ENCODE peak calls at places on chromosomes 1 and 21, in five cellular contexts. H is HCT116, W is stomach, R is GM12892, I is endothelial cell of umbilical vein. B is an unnamed sample.

GRCh38 chr1:89781494-89782126 is 39.2 kb upstream of the LRRC8D start:
- DNase-seq in I (no peak), H (no peak), R (no peak), W (no peak), B (no peak)

GRCh38 chr1:28955930-28956552 is 41.7 kb downstream of the EPB41 start:
- DNase-seq in H (no peak), I (no peak), W (no peak), R (no peak), B (no peak)

GRCh38 chr1:43688594-43689000 is 18.7 kb upstream of the ST3GAL3 start:
- DNase-seq in R (no peak), W (no peak), H (no peak), I (peak), B (no peak)

GRCh38 chr1:221497051-221497450 is 244.8 kb downstream of the DUSP10 start:
- DNase-seq in W (no peak), I (no peak), H (no peak), R (no peak), B (no peak)

GRCh38 chr1:201309420-201309819 is 26.1 kb downstream of the PKP1 start:
- DNase-seq in H (peak), I (peak), R (no peak), W (peak), B (no peak)

GRCh38 chr1:18727956-18728355 is 97.3 kb downstream of the PAX7 start:
- DNase-seq in I (no peak), H (no peak), W (no peak), R (no peak), B (no peak)

GRCh38 chr1:182205378-182206022 is 144.0 kb upstream of the ZNF648 start:
- DNase-seq in W (no peak), I (no peak), R (no peak), H (no peak), B (no peak)

GRCh38 chr1:59292557-59292956 is 4.3 kb upstream of the FGGY start:
- DNase-seq in W (peak), R (no peak), H (no peak), I (peak), B (peak)

GRCh38 chr1:177017453-177017852 is 147.1 kb downstream of the ASTN1 start:
- DNase-seq in W (no peak), R (no peak), I (no peak), H (no peak), B (no peak)

GRCh38 chr1:86507935-86508582 is 38.8 kb upstream of the CLCA4 start:
- DNase-seq in W (no peak), H (peak), I (peak), R (no peak), B (peak)

GRCh38 chr1:65147424-65148177 is 402 bp upstream of the AK4 start:
- DNase-seq in I (peak), R (peak), W (peak), H (no peak), B (peak)

GRCh38 chr1:206693592-206693991 is 8.9 kb downstream of the MAPKAPK2 start:
- DNase-seq in W (no peak), R (no peak), H (no peak), I (no peak), B (no peak)

GRCh38 chr1:8397511-8397910 is 79.6 kb downstream of the SLC45A1 start:
- DNase-seq in I (peak), H (no peak), W (no peak), R (no peak), B (no peak)

GRCh38 chr21:31594726-31595125 is 64.8 kb upstream of the SOD1 start:
- DNase-seq in R (no peak), W (no peak), H (no peak), I (no peak), B (no peak)

GRCh38 chr1:240468616-240469015 is 143.3 kb downstream of the GREM2 start:
- DNase-seq in W (no peak), H (no peak), R (no peak), I (no peak), B (no peak)

GRCh38 chr1:26154750-26155149 is 4.1 kb upstream of the FAM110D start:
- DNase-seq in W (no peak), H (no peak), I (peak), R (no peak), B (no peak)

GRCh38 chr1:66840929-66841328 is 39.9 kb upstream of the INSL5 start:
- DNase-seq in H (no peak), I (no peak), W (no peak), R (no peak), B (no peak)

GRCh38 chr1:35475356-35475755 is 81.8 kb downstream of the KIAA0319L start:
- DNase-seq in H (no peak), R (no peak), W (no peak), I (no peak), B (no peak)

GRCh38 chr21:43922949-43923348 is 57.9 kb downstream of the AGPAT3 start:
- DNase-seq in W (peak), H (no peak), R (no peak), I (no peak), B (peak)

GRCh38 chr1:20318521-20318920 is 27.8 kb downstream of the VWA5B1 start:
- DNase-seq in H (no peak), R (no peak), I (no peak), W (no peak), B (no peak)

GRCh38 chr1:205920861-205921558 is 22.2 kb downstream of the SLC26A9 start:
- DNase-seq in R (no peak), I (no peak), H (no peak), W (peak), B (peak)

GRCh38 chr1:236524892-236525179 is 1.1 kb downstream of the LGALS8 start:
- DNase-seq in W (no peak), H (no peak), R (no peak), I (no peak), B (no peak)

GRCh38 chr1:44652445-44653106 is 21.7 kb downstream of the TMEM53 start:
- DNase-seq in W (peak), I (peak), H (no peak), R (peak), B (no peak)

GRCh38 chr21:35206141-35207125 is 157.3 kb upstream of the RUNX1 start:
- DNase-seq in W (peak), I (peak), H (no peak), R (peak), B (no peak)

GRCh38 chr1:59597420-59598199 is 217.1 kb upstream of the HOOK1 start:
- DNase-seq in I (no peak), R (no peak), W (no peak), H (no peak), B (no peak)

GRCh38 chr1:205472737-205473565 is 17.1 kb upstream of the BLACAT1 start:
- DNase-seq in R (no peak), H (no peak), I (no peak), W (no peak), B (no peak)

DNA sequence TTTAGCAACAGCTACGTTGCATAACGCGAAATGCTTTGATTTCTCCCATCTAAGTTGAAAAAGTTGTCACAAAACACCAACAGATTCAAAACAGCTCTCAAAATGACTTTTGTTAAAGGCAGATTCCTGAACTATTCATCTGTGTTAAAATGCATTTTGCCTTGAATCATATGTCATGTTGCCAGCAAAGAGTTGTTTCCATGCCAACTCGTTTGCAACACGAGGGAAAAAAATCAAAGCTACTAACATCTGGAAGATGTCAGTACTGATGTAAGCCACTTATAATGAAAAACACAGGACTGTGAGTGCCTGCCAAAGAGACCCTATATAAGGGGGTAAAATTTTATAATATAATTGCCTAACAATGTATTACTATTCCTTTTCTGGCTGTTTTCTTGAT is 182.7 kb upstream of the PTBP2 start:
- DNase-seq in I (no peak), W (no peak), H (no peak), R (no peak), B (no peak)
- TF ChIP-seq POLR2AphosphoS5 in I (no peak), W (peak), H (no peak), R (no peak), B (no peak)

DNA sequence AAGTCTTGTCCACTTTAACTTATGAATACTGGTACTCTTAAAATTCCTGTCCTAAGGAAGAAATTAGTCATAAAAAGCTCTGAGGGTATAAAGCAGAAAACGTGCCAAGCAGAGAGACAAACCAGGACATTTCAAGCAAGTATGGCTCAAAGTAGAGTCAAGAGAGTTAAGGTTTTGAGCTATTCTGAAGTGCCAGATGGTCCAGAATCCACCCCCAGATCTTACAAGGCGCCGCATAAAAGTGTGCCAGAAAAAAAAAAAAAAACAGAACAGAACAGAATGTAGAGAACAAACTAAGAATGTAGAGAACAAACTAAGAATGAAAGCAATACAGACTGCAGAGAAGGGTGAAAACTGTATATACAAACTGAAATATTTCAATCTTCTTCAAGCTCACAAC is 12.5 kb downstream of the EPS15 start:
- DNase-seq in H (no peak), R (no peak), W (no peak), I (peak), B (no peak)
- TF ChIP-seq POLR2AphosphoS5 in H (no peak), R (no peak), W (no peak), I (no peak), B (no peak)

DNA sequence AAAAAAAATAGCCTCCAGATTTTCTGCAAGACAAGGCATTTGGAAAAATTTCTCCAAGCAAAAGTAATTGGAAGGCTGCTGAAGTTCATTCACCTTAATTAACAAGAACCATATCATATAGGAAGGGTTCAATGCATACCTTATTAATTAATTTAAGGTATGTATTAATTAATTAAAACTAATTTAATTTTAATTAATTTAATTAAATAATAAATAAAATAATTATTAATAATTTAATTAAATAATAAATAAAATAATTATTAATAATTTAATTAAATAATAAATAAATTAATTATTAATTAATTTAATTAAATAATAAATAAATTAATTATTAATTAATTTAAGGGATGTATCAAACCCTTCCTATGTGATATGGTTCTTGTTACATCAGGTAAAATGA is 7.9 kb downstream of the OR2L13 start:
- DNase-seq in R (no peak), H (no peak), I (no peak), W (no peak), B (no peak)
- TF ChIP-seq POLR2AphosphoS5 in R (no peak), H (no peak), I (no peak), W (no peak), B (no peak)

GRCh38 chr1:54406339-54407181 is at the start of gene SSBP3:
- DNase-seq in R (peak), I (peak), H (peak), W (peak), B (peak)
- TF ChIP-seq POLR2AphosphoS5 in R (peak), I (peak), H (peak), W (peak), B (peak)

DNA sequence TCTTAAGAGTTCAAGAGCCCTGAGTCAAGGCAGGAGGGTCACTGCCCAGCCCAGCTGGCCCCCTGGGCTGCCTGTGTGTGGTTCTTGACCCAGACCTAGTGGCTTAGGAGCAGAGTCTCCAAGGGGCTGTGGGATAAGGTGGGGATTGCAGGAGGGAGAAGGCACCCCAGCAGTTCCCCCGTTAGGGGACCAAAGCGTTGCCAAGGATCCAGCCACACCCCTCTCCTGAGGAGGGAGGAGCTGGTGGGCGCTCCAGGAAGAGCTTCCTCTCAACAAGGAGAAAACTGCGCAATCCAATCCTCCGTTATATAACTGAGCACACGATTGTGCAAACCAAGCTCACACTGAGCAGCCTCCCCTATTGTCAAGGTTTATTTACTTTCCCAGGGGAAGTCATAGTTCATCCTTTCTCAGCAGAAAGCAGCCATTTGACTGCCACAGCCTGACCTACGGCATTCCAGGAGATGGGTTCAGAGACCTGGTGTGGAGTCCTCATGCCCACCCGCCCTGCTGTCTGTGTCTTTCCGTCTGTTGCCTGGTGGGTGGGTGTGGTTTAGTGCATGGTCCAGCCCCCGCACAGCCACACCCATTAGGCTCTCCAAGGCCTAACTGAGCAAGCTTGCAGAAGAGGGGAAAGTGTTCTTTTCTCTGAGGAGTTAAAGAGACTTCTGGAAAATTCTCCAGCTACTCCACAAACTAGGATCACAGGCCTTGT is 3.5 kb downstream of the EPHX1 start:
- DNase-seq in R (no peak), I (peak), H (no peak), W (peak), B (no peak)
- TF ChIP-seq POLR2AphosphoS5 in R (no peak), I (no peak), H (no peak), W (peak), B (peak)

GRCh38 chr21:18959817-18960216 is 556.2 kb upstream of the TMPRSS15 start:
- DNase-seq in W (no peak), R (no peak), H (no peak), I (no peak), B (no peak)
- TF ChIP-seq POLR2AphosphoS5 in W (no peak), R (no peak), H (no peak), I (no peak), B (no peak)

DNA sequence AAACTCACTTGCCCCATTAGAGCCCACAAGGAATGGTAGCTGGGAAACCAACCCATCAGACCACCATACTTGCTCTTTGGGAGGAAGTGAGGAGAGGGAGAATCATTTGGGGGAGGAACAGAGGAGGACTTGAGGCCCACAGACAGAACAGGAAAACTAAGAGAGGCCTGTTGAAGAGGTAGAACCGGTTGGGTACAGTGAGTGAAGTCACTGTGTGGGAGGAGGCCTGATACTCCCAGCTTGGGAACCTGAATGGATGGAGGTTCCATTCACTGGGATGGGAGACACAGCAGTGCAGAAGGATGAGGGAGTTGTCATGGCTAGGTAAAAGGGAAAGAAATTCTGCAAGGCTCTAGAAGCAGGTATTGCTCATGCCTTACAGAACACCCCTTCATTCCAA is 63.4 kb upstream of the PSEN2 start:
- DNase-seq in R (no peak), W (no peak), I (no peak), H (no peak), B (no peak)
- TF ChIP-seq POLR2AphosphoS5 in R (no peak), W (no peak), I (no peak), H (no peak), B (no peak)

DNA sequence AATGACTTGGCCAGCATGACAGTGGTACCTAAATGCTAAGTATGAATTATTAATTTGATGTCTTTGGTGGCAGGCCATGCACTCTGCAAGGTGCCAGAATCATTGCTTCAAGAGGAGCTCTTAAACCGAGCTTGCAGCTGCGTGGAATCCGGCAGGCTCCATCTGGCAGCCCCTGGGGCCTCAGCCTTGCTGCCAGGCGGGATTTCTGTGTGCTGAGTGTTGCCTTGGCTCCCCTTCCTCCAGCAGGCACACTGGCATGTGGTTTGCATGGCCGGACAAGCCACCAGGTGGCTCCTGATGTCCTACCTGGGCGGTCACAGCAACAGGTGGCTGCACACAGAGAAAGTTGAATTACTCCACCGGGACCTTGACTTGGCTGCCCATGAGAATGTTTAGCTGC is 155.4 kb downstream of the URB2 start:
- DNase-seq in I (no peak), H (peak), R (no peak), W (peak), B (peak)
- TF ChIP-seq POLR2AphosphoS5 in I (no peak), H (no peak), R (no peak), W (no peak), B (no peak)

B was measured in upper lobe of left lung.